ENCODE peak calls at places on chromosomes 1 and 21, in four cellular contexts. One of them, this sample, is unnamed.

GRCh38 chr1:150683914-150684313 is 13.0 kb downstream of the GOLPH3L start:
- DNase-seq in K562: no peak
- DNase-seq in HCT116: no peak
- DNase-seq in HepG2: no peak
- DNase-seq in this sample: no peak

GRCh38 chr21:25701529-25701928 is 33.2 kb downstream of the ATP5PF start:
- DNase-seq in K562: no peak
- DNase-seq in HCT116: no peak
- DNase-seq in HepG2: no peak
- DNase-seq in this sample: no peak

GRCh38 chr1:16206547-16207317 is 5.7 kb downstream of the ARHGEF19 start:
- DNase-seq in K562: peak
- DNase-seq in HCT116: peak
- DNase-seq in HepG2: peak
- DNase-seq in this sample: peak

GRCh38 chr1:218367118-218367517 is 22.0 kb downstream of the TGFB2 start:
- DNase-seq in K562: no peak
- DNase-seq in HCT116: no peak
- DNase-seq in HepG2: peak
- DNase-seq in this sample: no peak

GRCh38 chr1:236103059-236103458 is 38.2 kb upstream of the NID1 start:
- DNase-seq in K562: no peak
- DNase-seq in HCT116: no peak
- DNase-seq in HepG2: no peak
- DNase-seq in this sample: no peak

GRCh38 chr21:29148535-29148934 is 18.1 kb downstream of the MAP3K7CL start:
- DNase-seq in K562: no peak
- DNase-seq in HCT116: no peak
- DNase-seq in HepG2: no peak
- DNase-seq in this sample: no peak

GRCh38 chr1:242405947-242406346 is 118.5 kb downstream of the PLD5 start:
- DNase-seq in K562: no peak
- DNase-seq in HCT116: no peak
- DNase-seq in HepG2: no peak
- DNase-seq in this sample: no peak

GRCh38 chr1:87000460-87000859 is 86.0 kb downstream of the HS2ST1 start:
- DNase-seq in K562: no peak
- DNase-seq in HCT116: no peak
- DNase-seq in HepG2: no peak
- DNase-seq in this sample: no peak

GRCh38 chr1:8070381-8070811 is 44.3 kb upstream of the ERRFI1 start:
- DNase-seq in K562: no peak
- DNase-seq in HCT116: peak
- DNase-seq in HepG2: peak
- DNase-seq in this sample: no peak

GRCh38 chr1:11602424-11602823 is 51.8 kb downstream of the FBXO2 start:
- DNase-seq in K562: no peak
- DNase-seq in HCT116: no peak
- DNase-seq in HepG2: no peak
- DNase-seq in this sample: no peak

GRCh38 chr1:33502726-33503125 is 30.3 kb downstream of the ZSCAN20 start:
- DNase-seq in K562: no peak
- DNase-seq in HCT116: no peak
- DNase-seq in HepG2: no peak
- DNase-seq in this sample: no peak

GRCh38 chr1:200041337-200042118 is 14.0 kb downstream of the NR5A2 start:
- DNase-seq in K562: no peak
- DNase-seq in HCT116: no peak
- DNase-seq in HepG2: no peak
- DNase-seq in this sample: no peak

GRCh38 chr1:165036403-165036802 is 320.1 kb downstream of the LMX1A start:
- DNase-seq in K562: no peak
- DNase-seq in HCT116: no peak
- DNase-seq in HepG2: no peak
- DNase-seq in this sample: no peak

GRCh38 chr1:201491896-201492511 is 14.9 kb downstream of the CSRP1 start:
- DNase-seq in K562: no peak
- DNase-seq in HCT116: no peak
- DNase-seq in HepG2: no peak
- DNase-seq in this sample: no peak

GRCh38 chr1:205294175-205294913 is 27.2 kb downstream of the NUAK2 start:
- DNase-seq in K562: peak
- DNase-seq in HCT116: no peak
- DNase-seq in HepG2: peak
- DNase-seq in this sample: no peak

GRCh38 chr21:34996304-34997081 is 52.6 kb downstream of the RUNX1 start:
- DNase-seq in K562: peak
- DNase-seq in HCT116: no peak
- DNase-seq in HepG2: no peak
- DNase-seq in this sample: no peak

GRCh38 chr1:225915538-225915991 is 8.5 kb downstream of the PYCR2 start:
- DNase-seq in K562: no peak
- DNase-seq in HCT116: no peak
- DNase-seq in HepG2: no peak
- DNase-seq in this sample: peak

DNA sequence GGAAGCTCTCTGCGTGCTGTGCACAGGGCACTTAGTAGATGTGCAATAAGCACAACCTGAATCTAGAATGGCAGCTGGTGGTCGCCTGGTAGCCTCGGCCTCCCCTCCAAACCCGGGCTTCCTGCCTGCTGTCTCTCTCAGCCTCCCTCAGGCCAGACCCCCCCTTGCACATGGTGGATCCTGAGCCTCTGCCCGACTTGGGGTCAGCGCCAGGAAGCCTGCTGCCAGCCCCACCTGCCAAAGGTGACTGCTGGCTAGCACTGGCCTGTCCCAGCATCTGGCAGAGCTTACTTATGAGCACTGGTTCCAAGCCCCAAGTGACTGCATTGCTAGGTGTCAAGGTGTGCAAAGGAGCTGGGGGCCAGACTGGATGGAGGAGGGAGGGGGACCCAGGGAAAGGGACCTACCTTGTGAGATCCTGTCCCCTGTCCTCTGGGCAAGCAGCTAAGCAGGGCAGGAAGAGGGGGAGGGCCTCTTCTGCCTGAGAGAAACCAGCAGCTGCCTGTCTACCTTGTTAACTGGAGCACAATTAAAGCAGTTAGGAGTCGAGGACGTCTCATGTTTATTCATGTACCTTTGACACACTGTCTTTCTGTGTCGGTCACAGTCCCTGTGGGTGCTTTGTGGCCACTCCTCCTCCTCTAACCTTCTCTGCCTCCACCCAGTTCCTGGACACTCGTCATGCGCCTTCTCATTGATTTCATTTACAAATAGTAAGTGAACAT is 100.9 kb downstream of the DDX20 start:
- DNase-seq in K562: no peak
- DNase-seq in HCT116: no peak
- DNase-seq in HepG2: no peak
- DNase-seq in this sample: no peak
- TF ChIP-seq ELF1 in K562: no peak
- TF ChIP-seq ELF1 in HCT116: no peak
- TF ChIP-seq ELF1 in HepG2: no peak
- TF ChIP-seq ELF1 in this sample: no peak

GRCh38 chr1:116534014-116534739 is 36.6 kb downstream of the CD58 start:
- DNase-seq in K562: no peak
- DNase-seq in HCT116: no peak
- DNase-seq in HepG2: no peak
- DNase-seq in this sample: no peak

GRCh38 chr1:116540088-116540487 is 30.7 kb downstream of the CD58 start:
- DNase-seq in K562: no peak
- DNase-seq in HCT116: no peak
- DNase-seq in HepG2: no peak
- DNase-seq in this sample: no peak

GRCh38 chr1:116538527-116538926 is 32.3 kb downstream of the CD58 start:
- DNase-seq in K562: no peak
- DNase-seq in HCT116: peak
- DNase-seq in HepG2: peak
- DNase-seq in this sample: no peak

GRCh38 chr1:116537439-116537838 is 33.4 kb downstream of the CD58 start:
- DNase-seq in K562: peak
- DNase-seq in HCT116: peak
- DNase-seq in HepG2: no peak
- DNase-seq in this sample: no peak

DNA sequence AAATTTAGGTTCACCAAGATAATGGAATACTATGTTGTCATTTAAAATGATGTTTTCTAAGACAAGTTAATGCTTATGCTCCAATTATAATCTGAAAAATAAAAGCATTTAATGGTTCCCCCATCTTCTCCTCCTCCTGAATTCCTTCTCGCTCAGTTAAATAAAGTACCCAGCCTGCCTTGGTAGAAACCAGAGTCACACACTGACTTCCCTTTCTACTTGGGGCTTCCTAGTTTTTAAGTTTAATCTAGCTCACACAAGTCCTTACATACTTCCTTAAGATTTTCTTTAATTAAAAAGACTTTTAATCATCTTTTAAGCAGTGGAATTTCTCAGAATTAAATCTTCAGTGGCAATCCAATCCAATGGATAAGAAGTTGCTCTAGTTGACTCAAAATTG is 32.9 kb downstream of the CD58 start:
- DNase-seq in K562: no peak
- DNase-seq in HCT116: no peak
- DNase-seq in HepG2: no peak
- DNase-seq in this sample: no peak
- TF ChIP-seq ELF1 in K562: no peak
- TF ChIP-seq ELF1 in HCT116: no peak
- TF ChIP-seq ELF1 in HepG2: no peak
- TF ChIP-seq ELF1 in this sample: no peak

GRCh38 chr1:234605983-234606730 is 3.8 kb downstream of the IRF2BP2 start:
- DNase-seq in K562: peak
- DNase-seq in HCT116: no peak
- DNase-seq in HepG2: peak
- DNase-seq in this sample: no peak
- TF ChIP-seq ELF1 in K562: no peak
- TF ChIP-seq ELF1 in HCT116: no peak
- TF ChIP-seq ELF1 in HepG2: no peak
- TF ChIP-seq ELF1 in this sample: no peak

DNA sequence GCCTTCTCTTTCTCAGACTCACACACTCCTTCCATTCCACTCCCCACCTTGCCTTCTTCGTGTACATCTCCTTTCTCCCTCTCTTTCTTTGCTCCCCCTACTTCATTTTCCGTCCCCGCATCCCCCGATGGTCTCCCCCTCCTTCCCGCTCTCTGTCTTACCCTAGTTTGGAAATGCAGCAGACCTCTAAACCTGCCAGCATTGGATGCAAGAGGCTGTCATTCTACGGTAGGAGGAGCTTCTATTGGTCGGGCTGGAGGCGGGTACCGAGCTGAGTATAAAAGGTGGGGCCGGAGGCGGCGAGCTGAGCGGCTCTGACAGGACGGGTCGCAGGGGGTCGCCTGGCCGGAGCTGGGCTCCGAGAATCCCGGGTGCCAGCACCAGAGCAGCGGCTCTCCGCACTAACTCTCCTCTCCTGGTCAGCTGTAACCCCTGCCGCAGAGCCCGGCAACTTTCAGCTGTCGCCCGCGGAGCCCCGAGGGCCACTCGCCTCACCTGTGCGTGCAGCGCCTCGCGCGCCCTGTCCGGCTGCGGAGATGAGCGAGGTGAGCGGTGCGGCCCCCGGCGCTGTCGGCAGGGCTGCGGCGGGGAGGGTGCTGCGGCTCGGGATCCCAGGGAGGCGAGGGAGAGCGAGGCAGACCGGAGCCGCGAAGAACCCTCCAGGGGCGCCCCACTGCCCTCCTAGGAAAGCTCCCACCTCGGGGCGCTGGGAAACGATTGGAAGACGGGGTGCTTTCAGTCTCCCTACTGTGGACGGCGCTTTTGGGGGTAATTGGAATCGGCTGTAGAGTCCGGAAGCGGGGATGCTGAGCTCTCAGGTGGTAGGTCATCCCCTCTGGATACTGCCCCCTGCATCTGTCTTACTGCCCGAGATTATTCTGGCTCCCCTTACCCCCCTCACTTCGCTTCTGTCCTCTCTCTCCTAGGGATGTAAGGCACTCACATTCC is at the start of gene PCP4L1:
- DNase-seq in K562: no peak
- DNase-seq in HCT116: no peak
- DNase-seq in HepG2: no peak
- DNase-seq in this sample: peak
- TF ChIP-seq ELF1 in K562: no peak
- TF ChIP-seq ELF1 in HCT116: no peak
- TF ChIP-seq ELF1 in HepG2: no peak
- TF ChIP-seq ELF1 in this sample: no peak